ENCODE peak calls at places on chromosomes 3 and 15, in five cellular contexts. N, Y, D, H and M are unnamed samples.

GRCh38 chr15:49627407-49627877 is 6.6 kb downstream of the DTWD1 start:
- DNase-seq in N (no peak), Y (no peak), D (no peak), H (no peak), M (no peak)

GRCh38 chr3:59245879-59246501 is 196.2 kb upstream of the CFAP20DC start:
- DNase-seq in N (no peak), D (no peak), H (no peak), Y (no peak), M (no peak)

GRCh38 chr3:28777806-28778475 is 429.3 kb upstream of the AZI2 start:
- DNase-seq in D (no peak), H (no peak), Y (no peak), N (no peak), M (no peak)

GRCh38 chr3:54897028-54897711 is 30.7 kb downstream of the LRTM1 start:
- DNase-seq in D (no peak), Y (no peak), N (no peak), H (no peak), M (no peak)

GRCh38 chr3:62727576-62727975 is 147.6 kb downstream of the CADPS start:
- DNase-seq in D (no peak), H (no peak), Y (no peak), N (no peak), M (no peak)

GRCh38 chr15:40937762-40938529 is 8.8 kb downstream of the DLL4 start:
- DNase-seq in D (no peak), Y (peak; percentile 46), H (no peak), N (no peak), M (peak; percentile 83)

GRCh38 chr15:63292771-63293170 is 15.4 kb downstream of the APH1B start:
- DNase-seq in N (no peak), Y (no peak), D (no peak), H (no peak), M (no peak)

GRCh38 chr3:186417791-186418190 is 55.8 kb upstream of the DGKG start:
- DNase-seq in Y (no peak), D (no peak), N (no peak), H (no peak), M (no peak)

GRCh38 chr3:173547070-173547469 is 149.5 kb downstream of the NLGN1 start:
- DNase-seq in H (no peak), N (no peak), Y (no peak), D (no peak), M (no peak)

GRCh38 chr3:174767853-174768382 is 91.2 kb upstream of the NAALADL2 start:
- DNase-seq in Y (no peak), N (no peak), D (no peak), H (no peak), M (no peak)

GRCh38 chr3:152313430-152313829 is 44.7 kb downstream of the MBNL1 start:
- DNase-seq in D (no peak), H (no peak), N (no peak), Y (no peak), M (no peak)

GRCh38 chr3:55622733-55623132 is 135.6 kb upstream of the WNT5A start:
- DNase-seq in N (no peak), D (no peak), H (no peak), Y (no peak), M (no peak)

GRCh38 chr3:1139071-1139470 is 46.2 kb downstream of the CNTN6 start:
- DNase-seq in Y (no peak), D (no peak), N (no peak), H (no peak), M (no peak)

GRCh38 chr3:100865442-100865841 is 127.8 kb downstream of the ABI3BP start:
- DNase-seq in Y (no peak), H (no peak), D (no peak), N (no peak), M (no peak)

GRCh38 chr3:102676424-102676823 is 241.6 kb downstream of the ZPLD1 start:
- DNase-seq in N (no peak), D (no peak), Y (no peak), H (no peak), M (no peak)

GRCh38 chr3:169144691-169145090 is 518.8 kb downstream of the MECOM start:
- DNase-seq in Y (no peak), D (no peak), N (no peak), H (no peak), M (no peak)

GRCh38 chr3:60304103-60304502 is 947.1 kb downstream of the FHIT start:
- DNase-seq in Y (no peak), N (no peak), H (no peak), D (no peak), M (no peak)

GRCh38 chr3:194370753-194371152 is 1.2 kb upstream of the LRRC15 start:
- DNase-seq in N (no peak), D (no peak), Y (no peak), H (no peak), M (no peak)

GRCh38 chr3:191424871-191425270 is 36.1 kb upstream of the PYDC2 start:
- DNase-seq in Y (no peak), N (no peak), D (no peak), H (no peak), M (no peak)

GRCh38 chr3:182913889-182914288 is 66.4 kb downstream of the DCUN1D1 start:
- DNase-seq in H (no peak), Y (no peak), D (no peak), N (no peak), M (no peak)

GRCh38 chr3:127184870-127185216 is 8.1 kb upstream of the PRR23E start:
- DNase-seq in H (no peak), Y (no peak), D (no peak), N (no peak), M (peak; percentile 45)

GRCh38 chr3:61009025-61009424 is 242.2 kb downstream of the FHIT start:
- DNase-seq in H (peak; percentile 55), D (no peak), N (peak; percentile 38), Y (no peak), M (peak; percentile 13)

GRCh38 chr3:69767571-69767970 is 28.3 kb downstream of the MITF start:
- DNase-seq in Y (no peak), N (no peak), H (peak; percentile 50), D (peak; percentile 91), M (no peak)

GRCh38 chr3:187740446-187741399 is 4.5 kb downstream of the BCL6 start:
- DNase-seq in H (peak; percentile 80), N (no peak), D (peak; percentile 90), Y (peak; percentile 61), M (peak; percentile 88)

GRCh38 chr3:143814358-143814968 is 33.8 kb downstream of the SLC9A9 start:
- DNase-seq in D (no peak), Y (no peak), H (no peak), N (no peak), M (no peak)

GRCh38 chr3:124360626-124361025 is 368.7 kb upstream of the ROPN1 start:
- DNase-seq in D (no peak), H (no peak), N (peak; percentile 73), Y (no peak), M (peak; percentile 49)

GRCh38 chr15:45361883-45362282 is 16.5 kb downstream of the GATM start:
- DNase-seq in H (no peak), D (no peak), Y (no peak), N (no peak), M (no peak)

GRCh38 chr15:58440181-58440910 is 8.6 kb downstream of the LIPC start:
- DNase-seq in Y (peak; percentile 50), H (no peak), D (no peak), N (no peak), M (no peak)

GRCh38 chr15:90165659-90166489 is 35.3 kb upstream of the SEMA4B start:
- DNase-seq in N (no peak), D (peak; percentile 82), H (peak; percentile 93), Y (peak; percentile 93), M (no peak)

GRCh38 chr15:59609730-59610712 is 1.6 kb upstream of the GCNT3 start:
- DNase-seq in D (no peak), Y (no peak), H (no peak), N (no peak), M (peak; percentile 13)

GRCh38 chr3:145820175-145820574 is 340.8 kb downstream of the PLOD2 start:
- DNase-seq in N (no peak), Y (no peak), D (no peak), H (no peak), M (no peak)

GRCh38 chr15:58918239-58918638 is 15.2 kb downstream of the SLTM start:
- DNase-seq in D (no peak), N (no peak), H (no peak), Y (no peak), M (no peak)

GRCh38 chr3:158794936-158795518 is 6.8 kb upstream of the MFSD1 start:
- DNase-seq in Y (no peak), N (no peak), D (no peak), H (no peak), M (no peak)

GRCh38 chr15:56227780-56228179 is 15.9 kb downstream of the RFX7 start:
- DNase-seq in Y (no peak), H (no peak), D (no peak), N (no peak), M (no peak)
- H3K4me3 ChIP-seq in Y (no peak overlapping the region), H (no peak overlapping the region), D (no peak overlapping the region), N (no peak overlapping the region), M (no peak overlapping the region)

GRCh38 chr15:42083605-42083908 is 10.8 kb downstream of the PLA2G4D start:
- DNase-seq in N (no peak), H (no peak), D (no peak), Y (no peak), M (no peak)
- H3K27me3 ChIP-seq in N (peaks cover 6% of the 10 kb centered on the region), H (no peaks in the 10 kb centered on the region), D (peaks cover 5% of the 10 kb centered on the region), Y (no peaks in the 10 kb centered on the region), M (no peaks in the 10 kb centered on the region)

GRCh38 chr3:195892105-195892354 is 16.3 kb downstream of the TNK2 start:
- DNase-seq in H (no peak), Y (no peak), N (no peak), D (no peak), M (no peak)
- H3K4me3 ChIP-seq in H (peak overlapping the region; percentile 9), Y (no peak overlapping the region), N (no peak overlapping the region), D (peak overlapping the region; percentile 36), M (no peak overlapping the region)

GRCh38 chr3:141388823-141389617 is 20.7 kb downstream of the ZBTB38 start:
- DNase-seq in H (no peak), D (no peak), N (no peak), Y (no peak), M (no peak)

GRCh38 chr3:141386611-141387110 is 18.4 kb downstream of the ZBTB38 start:
- DNase-seq in Y (no peak), N (no peak), H (no peak), D (no peak), M (no peak)

GRCh38 chr3:141386080-141386594 is 17.8 kb downstream of the ZBTB38 start:
- DNase-seq in Y (no peak), D (no peak), N (no peak), H (no peak), M (no peak)

GRCh38 chr3:141385386-141386079 is 17.2 kb downstream of the ZBTB38 start:
- DNase-seq in N (no peak), H (no peak), D (no peak), Y (no peak), M (no peak)

GRCh38 chr3:141387446-141388030 is 19.2 kb downstream of the ZBTB38 start:
- DNase-seq in D (no peak), H (no peak), Y (no peak), N (no peak), M (no peak)
- H3K27me3 ChIP-seq in D (no peaks in the 10 kb centered on the region), H (no peaks in the 10 kb centered on the region), Y (no peaks in the 10 kb centered on the region), N (no peaks in the 10 kb centered on the region), M (no peaks in the 10 kb centered on the region)